ENCODE peak calls at places on chromosomes 4 and X, in nine cellular contexts. One of them, this sample, is unnamed.

GRCh38 chr4:4269856-4270255 is 20.1 kb downstream of the LYAR start:
- DNase-seq in A549: no peak
- DNase-seq in K562: no peak
- DNase-seq in ovary: no peak
- DNase-seq in heart left ventricle: no peak
- DNase-seq in fibroblast of lung: peak; percentile 43
- DNase-seq in gastrocnemius medialis: no peak
- DNase-seq in dorsolateral prefrontal cortex: no peak
- DNase-seq in A673: no peak
- DNase-seq in this sample: no peak

GRCh38 chrX:2561461-2561860 is 60.7 kb upstream of the DHRSX start:
- DNase-seq in A549: no peak
- DNase-seq in K562: no peak
- DNase-seq in ovary: no peak
- DNase-seq in heart left ventricle: no peak
- DNase-seq in fibroblast of lung: no peak
- DNase-seq in gastrocnemius medialis: no peak
- DNase-seq in dorsolateral prefrontal cortex: no peak
- DNase-seq in A673: no peak
- DNase-seq in this sample: no peak

GRCh38 chr4:148444296-148445070 is 2.3 kb upstream of the NR3C2 start:
- DNase-seq in A549: no peak
- DNase-seq in K562: no peak
- DNase-seq in ovary: peak; percentile 61
- DNase-seq in heart left ventricle: peak; percentile 47
- DNase-seq in fibroblast of lung: peak; percentile 9
- DNase-seq in gastrocnemius medialis: peak; percentile 29
- DNase-seq in dorsolateral prefrontal cortex: peak; percentile 25
- DNase-seq in A673: peak; percentile 47
- DNase-seq in this sample: no peak

GRCh38 chr4:64882311-64883086 is 473.2 kb upstream of the TECRL start:
- DNase-seq in A549: no peak
- DNase-seq in K562: no peak
- DNase-seq in ovary: no peak
- DNase-seq in heart left ventricle: no peak
- DNase-seq in fibroblast of lung: no peak
- DNase-seq in gastrocnemius medialis: no peak
- DNase-seq in dorsolateral prefrontal cortex: no peak
- DNase-seq in A673: no peak
- DNase-seq in this sample: no peak

GRCh38 chr4:112361181-112361791 is 64.1 kb downstream of the ALPK1 start:
- DNase-seq in A549: no peak
- DNase-seq in K562: no peak
- DNase-seq in ovary: no peak
- DNase-seq in heart left ventricle: peak; percentile 43
- DNase-seq in fibroblast of lung: peak; percentile 30
- DNase-seq in gastrocnemius medialis: peak; percentile 52
- DNase-seq in dorsolateral prefrontal cortex: no peak
- DNase-seq in A673: peak; percentile 19
- DNase-seq in this sample: no peak

GRCh38 chr4:77921701-77922100 is 59.1 kb downstream of the MRPL1 start:
- DNase-seq in A549: peak; percentile 35
- DNase-seq in K562: no peak
- DNase-seq in ovary: no peak
- DNase-seq in heart left ventricle: no peak
- DNase-seq in fibroblast of lung: peak; percentile 95
- DNase-seq in gastrocnemius medialis: no peak
- DNase-seq in dorsolateral prefrontal cortex: no peak
- DNase-seq in A673: peak; percentile 28
- DNase-seq in this sample: no peak

GRCh38 chr4:76738081-76738931 is 159.6 kb downstream of the SOWAHB start:
- DNase-seq in A549: no peak
- DNase-seq in K562: no peak
- DNase-seq in ovary: peak; percentile 41
- DNase-seq in heart left ventricle: peak; percentile 59
- DNase-seq in fibroblast of lung: peak; percentile 97
- DNase-seq in gastrocnemius medialis: no peak
- DNase-seq in dorsolateral prefrontal cortex: no peak
- DNase-seq in A673: no peak
- DNase-seq in this sample: no peak

GRCh38 chrX:13081385-13082285 is 37.2 kb upstream of the FAM9C start:
- DNase-seq in A549: no peak
- DNase-seq in K562: no peak
- DNase-seq in ovary: no peak
- DNase-seq in heart left ventricle: no peak
- DNase-seq in fibroblast of lung: no peak
- DNase-seq in gastrocnemius medialis: no peak
- DNase-seq in dorsolateral prefrontal cortex: no peak
- DNase-seq in A673: no peak
- DNase-seq in this sample: no peak

GRCh38 chrX:317424-318067 is 1.1 kb downstream of the GTPBP6 start:
- DNase-seq in A549: peak; percentile 84
- DNase-seq in K562: peak; percentile 95
- DNase-seq in ovary: no peak
- DNase-seq in heart left ventricle: no peak
- DNase-seq in fibroblast of lung: no peak
- DNase-seq in gastrocnemius medialis: no peak
- DNase-seq in dorsolateral prefrontal cortex: no peak
- DNase-seq in A673: no peak
- DNase-seq in this sample: no peak

DNA sequence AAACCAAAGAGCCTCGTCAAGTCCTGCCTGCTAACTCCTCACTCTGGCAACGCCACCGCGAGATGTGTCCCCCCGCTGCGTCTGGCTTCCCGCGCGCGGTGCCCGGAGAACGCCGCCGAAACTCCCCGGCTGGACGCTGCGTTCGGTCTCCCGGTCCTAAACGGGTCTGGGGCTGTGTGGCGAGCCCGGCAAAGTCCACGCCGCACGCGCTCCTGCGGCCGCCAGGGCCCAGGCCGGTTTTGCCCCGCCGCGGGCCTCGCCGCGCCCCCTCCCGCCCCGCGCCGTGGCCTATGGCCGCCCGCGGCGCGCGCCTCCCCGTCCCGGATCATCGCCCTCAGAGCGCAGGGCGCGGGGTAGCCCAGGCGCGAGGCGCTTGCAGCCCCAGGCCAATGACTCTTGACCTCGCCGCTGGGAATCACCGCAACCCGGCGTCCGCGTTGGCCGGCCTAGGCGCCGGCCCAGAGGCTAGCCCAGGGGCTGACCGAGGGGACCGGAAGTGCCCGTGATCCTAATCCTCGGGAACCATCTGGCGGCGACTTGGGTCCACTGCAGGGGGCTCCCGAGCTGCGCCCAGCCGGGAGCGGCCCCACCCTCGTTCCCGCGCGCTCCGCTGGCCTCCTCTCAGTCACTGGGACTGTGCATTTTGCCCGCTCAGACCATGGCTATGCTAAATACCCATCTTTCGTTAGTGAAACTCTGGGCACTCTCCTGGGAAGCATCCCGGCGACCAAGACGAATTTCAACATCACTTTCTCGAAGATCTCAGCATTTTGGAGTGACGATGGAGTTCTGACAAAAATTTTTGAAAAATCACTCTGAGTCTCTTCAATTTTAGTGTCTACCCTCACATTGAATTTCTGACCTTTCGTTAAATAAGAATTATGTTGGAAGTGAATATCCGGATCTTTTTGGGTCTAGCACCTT is at the start of gene AADAT:
- DNase-seq in A549: peak; percentile 66
- DNase-seq in K562: peak; percentile 42
- DNase-seq in ovary: peak; percentile 84
- DNase-seq in heart left ventricle: peak; percentile 85
- DNase-seq in fibroblast of lung: peak; percentile 73
- DNase-seq in gastrocnemius medialis: peak; percentile 61
- DNase-seq in dorsolateral prefrontal cortex: peak; percentile 81
- DNase-seq in A673: peak; percentile 70
- DNase-seq in this sample: peak; percentile 81
- TF ChIP-seq CTCF in A549: peak; percentile 64
- TF ChIP-seq CTCF in K562: peak; percentile 40
- TF ChIP-seq CTCF in ovary: peak; percentile 68
- TF ChIP-seq CTCF in heart left ventricle: peak; percentile 51
- TF ChIP-seq CTCF in fibroblast of lung: peak; percentile 61
- TF ChIP-seq CTCF in gastrocnemius medialis: peak; percentile 59
- TF ChIP-seq CTCF in dorsolateral prefrontal cortex: peak; percentile 62
- TF ChIP-seq CTCF in A673: peak; percentile 74
- TF ChIP-seq CTCF in this sample: peak; percentile 56

DNA sequence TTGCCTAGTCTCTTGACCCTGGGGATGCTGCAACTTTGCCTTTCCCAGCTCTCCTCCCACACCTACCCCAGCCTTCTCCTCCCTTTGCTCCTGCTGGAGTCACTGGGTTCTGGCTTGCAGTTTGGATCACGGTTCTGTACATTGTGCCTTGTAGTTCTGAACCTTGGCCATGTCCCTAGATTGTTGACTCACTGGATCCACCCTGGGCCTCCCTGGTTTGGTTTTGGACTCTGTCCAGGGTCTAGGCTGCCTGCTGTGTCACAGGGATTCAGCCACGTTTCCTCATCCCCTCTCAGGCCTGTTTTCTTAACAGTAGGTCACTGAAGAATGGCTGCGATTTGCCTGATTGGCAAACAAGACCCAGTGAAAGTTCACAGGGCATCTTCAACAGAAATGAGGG is 11.5 kb upstream of the GABRE start:
- DNase-seq in A549: no peak
- DNase-seq in K562: peak; percentile 56
- DNase-seq in ovary: no peak
- DNase-seq in heart left ventricle: no peak
- DNase-seq in fibroblast of lung: peak; percentile 55
- DNase-seq in gastrocnemius medialis: peak; percentile 28
- DNase-seq in dorsolateral prefrontal cortex: no peak
- DNase-seq in A673: no peak
- DNase-seq in this sample: no peak
- H3K27ac ChIP-seq in A549: peak overlapping the region; percentile 82
- H3K27ac ChIP-seq in K562: peak overlapping the region; percentile 57
- H3K27ac ChIP-seq in ovary: no peak overlapping the region
- H3K27ac ChIP-seq in heart left ventricle: no peak overlapping the region
- H3K27ac ChIP-seq in fibroblast of lung: no peak overlapping the region
- H3K27ac ChIP-seq in gastrocnemius medialis: no peak overlapping the region
- H3K27ac ChIP-seq in dorsolateral prefrontal cortex: no peak overlapping the region
- H3K27ac ChIP-seq in A673: no peak overlapping the region
- H3K27ac ChIP-seq in this sample: no peak overlapping the region

GRCh38 chrX:65924938-65925507 is 114.9 kb downstream of the VSIG4 start:
- DNase-seq in A549: no peak
- DNase-seq in K562: peak; percentile 31
- DNase-seq in ovary: no peak
- DNase-seq in heart left ventricle: no peak
- DNase-seq in fibroblast of lung: no peak
- DNase-seq in gastrocnemius medialis: no peak
- DNase-seq in dorsolateral prefrontal cortex: no peak
- DNase-seq in A673: no peak
- DNase-seq in this sample: no peak
- H3K4me3 ChIP-seq in A549: no peak overlapping the region
- H3K4me3 ChIP-seq in K562: peak overlapping the region; percentile 67
- H3K4me3 ChIP-seq in ovary: no peak overlapping the region
- H3K4me3 ChIP-seq in heart left ventricle: no peak overlapping the region
- H3K4me3 ChIP-seq in fibroblast of lung: no peak overlapping the region
- H3K4me3 ChIP-seq in gastrocnemius medialis: no peak overlapping the region
- H3K4me3 ChIP-seq in dorsolateral prefrontal cortex: no peak overlapping the region
- H3K4me3 ChIP-seq in A673: no peak overlapping the region
- H3K4me3 ChIP-seq in this sample: no peak overlapping the region

GRCh38 chrX:152913354-152913753 is 15.5 kb downstream of the ZNF185 start:
- DNase-seq in A549: no peak
- DNase-seq in K562: no peak
- DNase-seq in ovary: no peak
- DNase-seq in heart left ventricle: peak; percentile 34
- DNase-seq in fibroblast of lung: no peak
- DNase-seq in gastrocnemius medialis: no peak
- DNase-seq in dorsolateral prefrontal cortex: no peak
- DNase-seq in A673: no peak
- DNase-seq in this sample: no peak
- TF ChIP-seq CTCF in A549: no peak
- TF ChIP-seq CTCF in K562: no peak
- TF ChIP-seq CTCF in ovary: no peak
- TF ChIP-seq CTCF in heart left ventricle: no peak
- TF ChIP-seq CTCF in fibroblast of lung: no peak
- TF ChIP-seq CTCF in gastrocnemius medialis: no peak
- TF ChIP-seq CTCF in dorsolateral prefrontal cortex: no peak
- TF ChIP-seq CTCF in A673: no peak
- TF ChIP-seq CTCF in this sample: no peak

GRCh38 chr4:185532327-185532726 is 3.0 kb downstream of the PDLIM3 start:
- DNase-seq in A549: no peak
- DNase-seq in K562: no peak
- DNase-seq in ovary: no peak
- DNase-seq in heart left ventricle: peak; percentile 49
- DNase-seq in fibroblast of lung: no peak
- DNase-seq in gastrocnemius medialis: peak; percentile 65
- DNase-seq in dorsolateral prefrontal cortex: no peak
- DNase-seq in A673: no peak
- DNase-seq in this sample: no peak
- H3K27ac ChIP-seq in A549: no peak overlapping the region
- H3K27ac ChIP-seq in K562: no peak overlapping the region
- H3K27ac ChIP-seq in ovary: no peak overlapping the region
- H3K27ac ChIP-seq in heart left ventricle: peak overlapping the region; percentile 63
- H3K27ac ChIP-seq in fibroblast of lung: no peak overlapping the region
- H3K27ac ChIP-seq in gastrocnemius medialis: peak overlapping the region; percentile 89
- H3K27ac ChIP-seq in dorsolateral prefrontal cortex: no peak overlapping the region
- H3K27ac ChIP-seq in A673: no peak overlapping the region
- H3K27ac ChIP-seq in this sample: peak overlapping the region; percentile 99

DNA sequence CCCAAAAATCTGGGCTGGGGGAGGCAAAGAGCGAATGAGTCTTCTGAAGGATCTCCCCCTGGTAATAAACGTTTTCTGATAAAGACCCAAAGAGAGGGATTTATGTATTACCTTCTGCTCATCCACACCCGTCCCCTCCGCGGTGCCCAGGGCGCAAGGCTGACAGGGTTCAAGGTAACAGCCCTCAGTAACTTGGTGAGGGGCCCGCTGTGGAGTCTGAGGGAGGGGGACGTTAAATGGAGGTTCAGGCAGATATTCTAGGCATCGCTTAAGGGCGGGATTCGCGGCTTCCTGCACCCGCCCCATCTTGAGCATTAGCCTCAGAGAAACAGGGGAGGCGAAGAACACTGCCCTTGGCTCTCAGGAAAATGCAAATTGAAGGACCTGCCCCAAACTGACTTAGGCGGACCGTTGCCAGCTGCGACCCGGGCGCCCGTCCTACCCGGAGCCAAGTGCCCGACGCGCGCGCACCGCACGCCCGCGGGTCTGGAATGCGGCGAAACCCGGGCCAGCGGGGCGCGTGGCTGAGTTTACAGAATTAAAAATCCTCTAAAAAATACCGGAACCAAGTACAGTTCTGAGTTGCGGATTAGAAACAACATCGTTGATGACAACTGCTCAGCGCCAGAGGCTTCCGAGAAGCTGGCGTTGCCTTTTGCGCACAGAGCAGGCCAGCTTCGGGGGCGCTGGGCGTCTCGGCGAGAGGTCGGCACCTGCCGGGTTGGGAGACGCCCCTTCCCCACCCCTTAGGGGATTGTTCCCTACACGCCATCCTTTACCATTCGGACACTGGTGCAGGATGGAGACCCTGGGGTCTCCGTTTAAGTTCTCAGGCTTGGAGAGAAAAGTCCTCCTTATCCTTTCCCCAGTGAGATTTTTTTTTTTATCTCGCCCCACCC is 2.8 kb downstream of the HELT start:
- DNase-seq in A549: no peak
- DNase-seq in K562: no peak
- DNase-seq in ovary: no peak
- DNase-seq in heart left ventricle: no peak
- DNase-seq in fibroblast of lung: no peak
- DNase-seq in gastrocnemius medialis: no peak
- DNase-seq in dorsolateral prefrontal cortex: no peak
- DNase-seq in A673: no peak
- DNase-seq in this sample: no peak
- H3K4me3 ChIP-seq in A549: no peak overlapping the region
- H3K4me3 ChIP-seq in K562: no peak overlapping the region
- H3K4me3 ChIP-seq in ovary: no peak overlapping the region
- H3K4me3 ChIP-seq in heart left ventricle: peak overlapping the region; percentile 10
- H3K4me3 ChIP-seq in fibroblast of lung: no peak overlapping the region
- H3K4me3 ChIP-seq in gastrocnemius medialis: peak overlapping the region; percentile 43
- H3K4me3 ChIP-seq in dorsolateral prefrontal cortex: peak overlapping the region; percentile 36
- H3K4me3 ChIP-seq in A673: no peak overlapping the region
- H3K4me3 ChIP-seq in this sample: peak overlapping the region; percentile 66

This sample was measured in coronary artery.